ENCODE peak calls at places on chromosomes 4 and X, in nine cellular contexts. One of them, this sample, is unnamed.

GRCh38 chr4:63316633-63317032 is 1092.6 kb downstream of the TECRL start:
- DNase-seq in tibial artery: no peak
- DNase-seq in pancreas: no peak
- DNase-seq in CD4-positive, alpha-beta T cell: no peak
- DNase-seq in ascending aorta: no peak
- DNase-seq in bronchial epithelial cell: peak
- DNase-seq in left lung: no peak
- DNase-seq in fibroblast of lung: no peak
- DNase-seq in astrocyte of the spinal cord: no peak
- DNase-seq in this sample: no peak

GRCh38 chr4:145351162-145351561 is 130.5 kb upstream of the SMAD1 start:
- DNase-seq in tibial artery: no peak
- DNase-seq in pancreas: no peak
- DNase-seq in CD4-positive, alpha-beta T cell: no peak
- DNase-seq in ascending aorta: no peak
- DNase-seq in bronchial epithelial cell: peak
- DNase-seq in left lung: no peak
- DNase-seq in fibroblast of lung: no peak
- DNase-seq in astrocyte of the spinal cord: no peak
- DNase-seq in this sample: no peak

GRCh38 chrX:110795645-110796510 is at the start of gene CHRDL1:
- DNase-seq in tibial artery: peak
- DNase-seq in pancreas: peak
- DNase-seq in CD4-positive, alpha-beta T cell: no peak
- DNase-seq in ascending aorta: no peak
- DNase-seq in bronchial epithelial cell: no peak
- DNase-seq in left lung: peak
- DNase-seq in fibroblast of lung: peak
- DNase-seq in astrocyte of the spinal cord: peak
- DNase-seq in this sample: peak

GRCh38 chr4:11720292-11720691 is 291.6 kb upstream of the HS3ST1 start:
- DNase-seq in tibial artery: no peak
- DNase-seq in pancreas: no peak
- DNase-seq in CD4-positive, alpha-beta T cell: no peak
- DNase-seq in ascending aorta: no peak
- DNase-seq in bronchial epithelial cell: peak
- DNase-seq in left lung: no peak
- DNase-seq in fibroblast of lung: peak
- DNase-seq in astrocyte of the spinal cord: peak
- DNase-seq in this sample: no peak

GRCh38 chr4:71189471-71189870 is 149.3 kb upstream of the SLC4A4 start:
- DNase-seq in tibial artery: no peak
- DNase-seq in pancreas: no peak
- DNase-seq in CD4-positive, alpha-beta T cell: no peak
- DNase-seq in ascending aorta: no peak
- DNase-seq in bronchial epithelial cell: peak
- DNase-seq in left lung: no peak
- DNase-seq in fibroblast of lung: peak
- DNase-seq in astrocyte of the spinal cord: peak
- DNase-seq in this sample: no peak

GRCh38 chr4:67035986-67036385 is 509.3 kb downstream of the CENPC start:
- DNase-seq in tibial artery: no peak
- DNase-seq in pancreas: no peak
- DNase-seq in CD4-positive, alpha-beta T cell: no peak
- DNase-seq in ascending aorta: no peak
- DNase-seq in bronchial epithelial cell: peak
- DNase-seq in left lung: no peak
- DNase-seq in fibroblast of lung: no peak
- DNase-seq in astrocyte of the spinal cord: peak
- DNase-seq in this sample: no peak

GRCh38 chr4:119678761-119679160 is 50.2 kb upstream of the PDE5A start:
- DNase-seq in tibial artery: no peak
- DNase-seq in pancreas: no peak
- DNase-seq in CD4-positive, alpha-beta T cell: no peak
- DNase-seq in ascending aorta: no peak
- DNase-seq in bronchial epithelial cell: peak
- DNase-seq in left lung: no peak
- DNase-seq in fibroblast of lung: no peak
- DNase-seq in astrocyte of the spinal cord: peak
- DNase-seq in this sample: no peak

GRCh38 chr4:170305627-170306026 is 215.9 kb upstream of the AADAT start:
- DNase-seq in tibial artery: no peak
- DNase-seq in pancreas: no peak
- DNase-seq in CD4-positive, alpha-beta T cell: no peak
- DNase-seq in ascending aorta: no peak
- DNase-seq in bronchial epithelial cell: peak
- DNase-seq in left lung: no peak
- DNase-seq in fibroblast of lung: no peak
- DNase-seq in astrocyte of the spinal cord: no peak
- DNase-seq in this sample: no peak

GRCh38 chr4:44493924-44494323 is 45.3 kb upstream of the KCTD8 start:
- DNase-seq in tibial artery: no peak
- DNase-seq in pancreas: no peak
- DNase-seq in CD4-positive, alpha-beta T cell: no peak
- DNase-seq in ascending aorta: no peak
- DNase-seq in bronchial epithelial cell: peak
- DNase-seq in left lung: no peak
- DNase-seq in fibroblast of lung: no peak
- DNase-seq in astrocyte of the spinal cord: peak
- DNase-seq in this sample: peak

GRCh38 chr4:54678826-54679225 is 21.1 kb downstream of the KIT start:
- DNase-seq in tibial artery: no peak
- DNase-seq in pancreas: no peak
- DNase-seq in CD4-positive, alpha-beta T cell: no peak
- DNase-seq in ascending aorta: no peak
- DNase-seq in bronchial epithelial cell: no peak
- DNase-seq in left lung: no peak
- DNase-seq in fibroblast of lung: no peak
- DNase-seq in astrocyte of the spinal cord: no peak
- DNase-seq in this sample: no peak

GRCh38 chr4:88828846-88829245 is 131.2 kb upstream of the NAP1L5 start:
- DNase-seq in tibial artery: no peak
- DNase-seq in pancreas: no peak
- DNase-seq in CD4-positive, alpha-beta T cell: no peak
- DNase-seq in ascending aorta: no peak
- DNase-seq in bronchial epithelial cell: no peak
- DNase-seq in left lung: no peak
- DNase-seq in fibroblast of lung: peak
- DNase-seq in astrocyte of the spinal cord: no peak
- DNase-seq in this sample: no peak

GRCh38 chr4:166252487-166253402 is 379.7 kb downstream of the TLL1 start:
- DNase-seq in tibial artery: no peak
- DNase-seq in pancreas: no peak
- DNase-seq in CD4-positive, alpha-beta T cell: no peak
- DNase-seq in ascending aorta: no peak
- DNase-seq in bronchial epithelial cell: peak
- DNase-seq in left lung: no peak
- DNase-seq in fibroblast of lung: peak
- DNase-seq in astrocyte of the spinal cord: peak
- DNase-seq in this sample: peak

GRCh38 chrX:95629737-95630136 is 1054.9 kb upstream of the DIAPH2 start:
- DNase-seq in tibial artery: no peak
- DNase-seq in pancreas: no peak
- DNase-seq in CD4-positive, alpha-beta T cell: no peak
- DNase-seq in ascending aorta: no peak
- DNase-seq in bronchial epithelial cell: no peak
- DNase-seq in left lung: no peak
- DNase-seq in fibroblast of lung: no peak
- DNase-seq in astrocyte of the spinal cord: peak
- DNase-seq in this sample: no peak

GRCh38 chrX:129540725-129541184 is 696 bp downstream of the OCRL start:
- DNase-seq in tibial artery: peak
- DNase-seq in pancreas: peak
- DNase-seq in CD4-positive, alpha-beta T cell: no peak
- DNase-seq in ascending aorta: no peak
- DNase-seq in bronchial epithelial cell: peak
- DNase-seq in left lung: no peak
- DNase-seq in fibroblast of lung: no peak
- DNase-seq in astrocyte of the spinal cord: no peak
- DNase-seq in this sample: no peak

GRCh38 chrX:33831211-33831610 is 300.9 kb downstream of the FAM47A start:
- DNase-seq in tibial artery: no peak
- DNase-seq in pancreas: no peak
- DNase-seq in CD4-positive, alpha-beta T cell: no peak
- DNase-seq in ascending aorta: no peak
- DNase-seq in bronchial epithelial cell: peak
- DNase-seq in left lung: no peak
- DNase-seq in fibroblast of lung: no peak
- DNase-seq in astrocyte of the spinal cord: no peak
- DNase-seq in this sample: no peak

GRCh38 chr4:85475631-85476233 is 782 bp downstream of the ARHGAP24 start:
- DNase-seq in tibial artery: no peak
- DNase-seq in pancreas: no peak
- DNase-seq in CD4-positive, alpha-beta T cell: no peak
- DNase-seq in ascending aorta: no peak
- DNase-seq in bronchial epithelial cell: no peak
- DNase-seq in left lung: peak
- DNase-seq in fibroblast of lung: peak
- DNase-seq in astrocyte of the spinal cord: peak
- DNase-seq in this sample: peak

GRCh38 chr4:143360838-143361237 is 24.2 kb downstream of the GAB1 start:
- DNase-seq in tibial artery: no peak
- DNase-seq in pancreas: no peak
- DNase-seq in CD4-positive, alpha-beta T cell: no peak
- DNase-seq in ascending aorta: no peak
- DNase-seq in bronchial epithelial cell: no peak
- DNase-seq in left lung: no peak
- DNase-seq in fibroblast of lung: no peak
- DNase-seq in astrocyte of the spinal cord: no peak
- DNase-seq in this sample: no peak

GRCh38 chr4:84499065-84499982 is at the start of gene NKX6-1:
- DNase-seq in tibial artery: peak
- DNase-seq in pancreas: peak
- DNase-seq in CD4-positive, alpha-beta T cell: no peak
- DNase-seq in ascending aorta: peak
- DNase-seq in bronchial epithelial cell: peak
- DNase-seq in left lung: peak
- DNase-seq in fibroblast of lung: peak
- DNase-seq in astrocyte of the spinal cord: peak
- DNase-seq in this sample: peak

GRCh38 chr4:8274772-8275241 is 5.3 kb downstream of the HTRA3 start:
- DNase-seq in tibial artery: peak
- DNase-seq in pancreas: peak
- DNase-seq in CD4-positive, alpha-beta T cell: no peak
- DNase-seq in ascending aorta: peak
- DNase-seq in bronchial epithelial cell: no peak
- DNase-seq in left lung: peak
- DNase-seq in fibroblast of lung: peak
- DNase-seq in astrocyte of the spinal cord: peak
- DNase-seq in this sample: peak

GRCh38 chrX:19904778-19905367 is 17.5 kb upstream of the SH3KBP1 start:
- DNase-seq in tibial artery: no peak
- DNase-seq in pancreas: peak
- DNase-seq in CD4-positive, alpha-beta T cell: no peak
- DNase-seq in ascending aorta: no peak
- DNase-seq in bronchial epithelial cell: peak
- DNase-seq in left lung: no peak
- DNase-seq in fibroblast of lung: peak
- DNase-seq in astrocyte of the spinal cord: peak
- DNase-seq in this sample: peak

GRCh38 chrX:153723351-153724251 is 586 bp downstream of the BCAP31 start:
- DNase-seq in tibial artery: no peak
- DNase-seq in pancreas: peak
- DNase-seq in CD4-positive, alpha-beta T cell: peak
- DNase-seq in ascending aorta: no peak
- DNase-seq in bronchial epithelial cell: peak
- DNase-seq in left lung: peak
- DNase-seq in fibroblast of lung: peak
- DNase-seq in astrocyte of the spinal cord: peak
- DNase-seq in this sample: peak
- TF ChIP-seq CTCF in tibial artery: no peak
- TF ChIP-seq CTCF in pancreas: no peak
- TF ChIP-seq CTCF in CD4-positive, alpha-beta T cell: no peak
- TF ChIP-seq CTCF in ascending aorta: peak
- TF ChIP-seq CTCF in bronchial epithelial cell: peak
- TF ChIP-seq CTCF in left lung: no peak
- TF ChIP-seq CTCF in fibroblast of lung: peak
- TF ChIP-seq CTCF in astrocyte of the spinal cord: peak
- TF ChIP-seq CTCF in this sample: no peak

GRCh38 chrX:54785901-54786300 is 12.2 kb downstream of the ITIH6 start:
- DNase-seq in tibial artery: no peak
- DNase-seq in pancreas: no peak
- DNase-seq in CD4-positive, alpha-beta T cell: no peak
- DNase-seq in ascending aorta: no peak
- DNase-seq in bronchial epithelial cell: peak
- DNase-seq in left lung: no peak
- DNase-seq in fibroblast of lung: no peak
- DNase-seq in astrocyte of the spinal cord: no peak
- DNase-seq in this sample: no peak
- TF ChIP-seq CTCF in tibial artery: no peak
- TF ChIP-seq CTCF in pancreas: peak
- TF ChIP-seq CTCF in CD4-positive, alpha-beta T cell: no peak
- TF ChIP-seq CTCF in ascending aorta: no peak
- TF ChIP-seq CTCF in bronchial epithelial cell: peak
- TF ChIP-seq CTCF in left lung: no peak
- TF ChIP-seq CTCF in fibroblast of lung: peak
- TF ChIP-seq CTCF in astrocyte of the spinal cord: no peak
- TF ChIP-seq CTCF in this sample: peak

DNA sequence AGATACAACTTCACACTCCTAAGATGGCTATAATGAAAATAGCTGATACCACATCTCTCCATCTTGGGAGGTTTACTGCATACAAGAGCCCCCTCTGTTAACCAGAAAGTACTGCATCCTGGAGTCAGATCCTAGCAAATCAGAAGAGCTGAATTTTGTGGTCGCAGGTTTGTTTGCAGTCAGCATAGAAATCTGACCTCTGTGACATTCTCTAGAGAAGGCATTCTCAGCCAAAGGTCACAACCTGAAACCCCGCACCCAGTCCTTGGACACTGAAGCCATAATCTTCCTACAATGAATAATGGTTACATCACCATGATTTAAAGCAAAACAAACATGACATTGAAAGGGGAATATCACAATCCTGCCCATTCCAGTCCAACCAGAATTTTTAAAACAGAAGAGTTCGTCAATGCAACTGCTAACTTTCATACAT is 17.7 kb downstream of the HS6ST2 start:
- DNase-seq in tibial artery: no peak
- DNase-seq in pancreas: no peak
- DNase-seq in CD4-positive, alpha-beta T cell: no peak
- DNase-seq in ascending aorta: no peak
- DNase-seq in bronchial epithelial cell: peak
- DNase-seq in left lung: no peak
- DNase-seq in fibroblast of lung: no peak
- DNase-seq in astrocyte of the spinal cord: no peak
- DNase-seq in this sample: peak
- TF ChIP-seq CTCF in tibial artery: no peak
- TF ChIP-seq CTCF in pancreas: no peak
- TF ChIP-seq CTCF in CD4-positive, alpha-beta T cell: no peak
- TF ChIP-seq CTCF in ascending aorta: no peak
- TF ChIP-seq CTCF in bronchial epithelial cell: peak
- TF ChIP-seq CTCF in left lung: no peak
- TF ChIP-seq CTCF in fibroblast of lung: peak
- TF ChIP-seq CTCF in astrocyte of the spinal cord: peak
- TF ChIP-seq CTCF in this sample: peak

GRCh38 chr4:52665592-52665991 is 6.5 kb upstream of the USP46 start:
- DNase-seq in tibial artery: no peak
- DNase-seq in pancreas: no peak
- DNase-seq in CD4-positive, alpha-beta T cell: no peak
- DNase-seq in ascending aorta: no peak
- DNase-seq in bronchial epithelial cell: peak
- DNase-seq in left lung: no peak
- DNase-seq in fibroblast of lung: no peak
- DNase-seq in astrocyte of the spinal cord: no peak
- DNase-seq in this sample: no peak

GRCh38 chr4:52670121-52670520 is 11.0 kb upstream of the USP46 start:
- DNase-seq in tibial artery: no peak
- DNase-seq in pancreas: no peak
- DNase-seq in CD4-positive, alpha-beta T cell: no peak
- DNase-seq in ascending aorta: no peak
- DNase-seq in bronchial epithelial cell: no peak
- DNase-seq in left lung: no peak
- DNase-seq in fibroblast of lung: no peak
- DNase-seq in astrocyte of the spinal cord: no peak
- DNase-seq in this sample: no peak

GRCh38 chr4:52670739-52671138 is 11.6 kb upstream of the USP46 start:
- DNase-seq in tibial artery: no peak
- DNase-seq in pancreas: no peak
- DNase-seq in CD4-positive, alpha-beta T cell: no peak
- DNase-seq in ascending aorta: no peak
- DNase-seq in bronchial epithelial cell: no peak
- DNase-seq in left lung: no peak
- DNase-seq in fibroblast of lung: no peak
- DNase-seq in astrocyte of the spinal cord: no peak
- DNase-seq in this sample: no peak
- TF ChIP-seq CTCF in tibial artery: peak
- TF ChIP-seq CTCF in pancreas: no peak
- TF ChIP-seq CTCF in CD4-positive, alpha-beta T cell: no peak
- TF ChIP-seq CTCF in ascending aorta: peak
- TF ChIP-seq CTCF in bronchial epithelial cell: no peak
- TF ChIP-seq CTCF in left lung: no peak
- TF ChIP-seq CTCF in fibroblast of lung: peak
- TF ChIP-seq CTCF in astrocyte of the spinal cord: peak
- TF ChIP-seq CTCF in this sample: no peak